ENCODE peak calls at places on chromosomes 12 and 14, in nine cellular contexts. One of them, this sample, is unnamed. For H3K4me1, the result is how much of the 10 kb centered on the place peaks cover.

GRCh38 chr12:54028324-54029201 is at the start of gene HOXC6:
- DNase-seq in RWPE2: no peak
- DNase-seq in GM23248: peak
- DNase-seq in PC-9: no peak
- DNase-seq in psoas muscle: peak
- DNase-seq in right lobe of liver: no peak
- DNase-seq in ascending aorta: no peak
- DNase-seq in spleen: peak
- DNase-seq in uterus: no peak
- DNase-seq in this sample: no peak

GRCh38 chr12:9761407-9761736 is 671 bp upstream of the CD69 start:
- DNase-seq in GM23248: no peak
- DNase-seq in right lobe of liver: no peak
- DNase-seq in ascending aorta: no peak
- DNase-seq in uterus: no peak
- DNase-seq in psoas muscle: no peak
- DNase-seq in RWPE2: no peak
- DNase-seq in PC-9: no peak
- DNase-seq in spleen: no peak
- DNase-seq in this sample: no peak

GRCh38 chr14:37254411-37254947 is 56.7 kb downstream of the MIPOL1 start:
- DNase-seq in PC-9: no peak
- DNase-seq in ascending aorta: no peak
- DNase-seq in psoas muscle: no peak
- DNase-seq in uterus: no peak
- DNase-seq in spleen: no peak
- DNase-seq in right lobe of liver: no peak
- DNase-seq in RWPE2: no peak
- DNase-seq in GM23248: no peak
- DNase-seq in this sample: no peak

GRCh38 chr12:1619599-1619998 is 9.4 kb upstream of the WNT5B start:
- DNase-seq in GM23248: no peak
- DNase-seq in spleen: peak
- DNase-seq in psoas muscle: peak
- DNase-seq in PC-9: no peak
- DNase-seq in RWPE2: no peak
- DNase-seq in ascending aorta: peak
- DNase-seq in right lobe of liver: peak
- DNase-seq in uterus: no peak
- DNase-seq in this sample: no peak

GRCh38 chr12:78209851-78210493 is 379.3 kb downstream of the NAV3 start:
- DNase-seq in GM23248: peak
- DNase-seq in uterus: peak
- DNase-seq in right lobe of liver: no peak
- DNase-seq in psoas muscle: no peak
- DNase-seq in spleen: no peak
- DNase-seq in PC-9: no peak
- DNase-seq in RWPE2: no peak
- DNase-seq in ascending aorta: no peak
- DNase-seq in this sample: no peak

GRCh38 chr14:90276627-90277367 is 20.4 kb downstream of the PSMC1 start:
- DNase-seq in RWPE2: no peak
- DNase-seq in spleen: no peak
- DNase-seq in ascending aorta: no peak
- DNase-seq in GM23248: peak
- DNase-seq in PC-9: no peak
- DNase-seq in right lobe of liver: peak
- DNase-seq in uterus: no peak
- DNase-seq in psoas muscle: no peak
- DNase-seq in this sample: no peak

GRCh38 chr14:68444449-68445168 is 348.3 kb downstream of the ZFP36L1 start:
- DNase-seq in psoas muscle: peak
- DNase-seq in RWPE2: no peak
- DNase-seq in GM23248: peak
- DNase-seq in ascending aorta: no peak
- DNase-seq in uterus: no peak
- DNase-seq in spleen: no peak
- DNase-seq in PC-9: no peak
- DNase-seq in right lobe of liver: peak
- DNase-seq in this sample: no peak

GRCh38 chr14:55099741-55100140 is 29.3 kb upstream of the LGALS3 start:
- DNase-seq in RWPE2: no peak
- DNase-seq in uterus: peak
- DNase-seq in PC-9: no peak
- DNase-seq in spleen: no peak
- DNase-seq in psoas muscle: no peak
- DNase-seq in GM23248: peak
- DNase-seq in ascending aorta: no peak
- DNase-seq in right lobe of liver: no peak
- DNase-seq in this sample: peak

GRCh38 chr12:46387697-46388096 is 15.1 kb upstream of the SLC38A2 start:
- DNase-seq in psoas muscle: no peak
- DNase-seq in right lobe of liver: no peak
- DNase-seq in GM23248: no peak
- DNase-seq in uterus: no peak
- DNase-seq in RWPE2: no peak
- DNase-seq in spleen: peak
- DNase-seq in ascending aorta: no peak
- DNase-seq in PC-9: no peak
- DNase-seq in this sample: no peak

GRCh38 chr14:101073598-101073965 is 170.1 kb upstream of the RTL1 start:
- DNase-seq in GM23248: no peak
- DNase-seq in spleen: peak
- DNase-seq in PC-9: no peak
- DNase-seq in uterus: no peak
- DNase-seq in RWPE2: no peak
- DNase-seq in psoas muscle: no peak
- DNase-seq in right lobe of liver: peak
- DNase-seq in ascending aorta: peak
- DNase-seq in this sample: peak

GRCh38 chr12:64810831-64811230 is 13.6 kb upstream of the TBC1D30 start:
- DNase-seq in uterus: no peak
- DNase-seq in spleen: no peak
- DNase-seq in PC-9: peak
- DNase-seq in right lobe of liver: no peak
- DNase-seq in RWPE2: no peak
- DNase-seq in ascending aorta: no peak
- DNase-seq in GM23248: peak
- DNase-seq in psoas muscle: no peak
- DNase-seq in this sample: no peak

GRCh38 chr12:110180591-110181005 is 56.4 kb downstream of the IFT81 start:
- DNase-seq in spleen: no peak
- DNase-seq in right lobe of liver: no peak
- DNase-seq in ascending aorta: no peak
- DNase-seq in uterus: no peak
- DNase-seq in PC-9: no peak
- DNase-seq in GM23248: peak
- DNase-seq in RWPE2: no peak
- DNase-seq in psoas muscle: no peak
- DNase-seq in this sample: no peak

GRCh38 chr12:40158592-40159111 is 52.8 kb upstream of the SLC2A13 start:
- DNase-seq in uterus: no peak
- DNase-seq in RWPE2: peak
- DNase-seq in GM23248: no peak
- DNase-seq in ascending aorta: no peak
- DNase-seq in psoas muscle: no peak
- DNase-seq in right lobe of liver: no peak
- DNase-seq in PC-9: no peak
- DNase-seq in spleen: no peak
- DNase-seq in this sample: no peak

GRCh38 chr12:62259311-62259992 is 752 bp upstream of the USP15 start:
- DNase-seq in spleen: no peak
- DNase-seq in PC-9: no peak
- DNase-seq in uterus: no peak
- DNase-seq in psoas muscle: no peak
- DNase-seq in right lobe of liver: no peak
- DNase-seq in GM23248: peak
- DNase-seq in RWPE2: no peak
- DNase-seq in ascending aorta: no peak
- DNase-seq in this sample: no peak

GRCh38 chr12:11825278-11825677 is 175.8 kb downstream of the ETV6 start:
- DNase-seq in spleen: no peak
- DNase-seq in right lobe of liver: no peak
- DNase-seq in uterus: no peak
- DNase-seq in psoas muscle: no peak
- DNase-seq in PC-9: no peak
- DNase-seq in ascending aorta: no peak
- DNase-seq in RWPE2: no peak
- DNase-seq in GM23248: no peak
- DNase-seq in this sample: no peak

GRCh38 chr12:11824736-11825135 is 175.3 kb downstream of the ETV6 start:
- DNase-seq in spleen: no peak
- DNase-seq in ascending aorta: no peak
- DNase-seq in GM23248: no peak
- DNase-seq in RWPE2: no peak
- DNase-seq in PC-9: no peak
- DNase-seq in psoas muscle: no peak
- DNase-seq in right lobe of liver: no peak
- DNase-seq in uterus: no peak
- DNase-seq in this sample: no peak

GRCh38 chr12:11823593-11823992 is 174.1 kb downstream of the ETV6 start:
- DNase-seq in ascending aorta: no peak
- DNase-seq in spleen: no peak
- DNase-seq in GM23248: no peak
- DNase-seq in PC-9: no peak
- DNase-seq in RWPE2: no peak
- DNase-seq in right lobe of liver: no peak
- DNase-seq in uterus: no peak
- DNase-seq in psoas muscle: no peak
- DNase-seq in this sample: no peak

GRCh38 chr12:11823043-11823442 is 173.6 kb downstream of the ETV6 start:
- DNase-seq in uterus: no peak
- DNase-seq in ascending aorta: peak
- DNase-seq in GM23248: peak
- DNase-seq in psoas muscle: no peak
- DNase-seq in right lobe of liver: no peak
- DNase-seq in PC-9: no peak
- DNase-seq in RWPE2: no peak
- DNase-seq in spleen: no peak
- DNase-seq in this sample: no peak

GRCh38 chr12:11824069-11824468 is 174.6 kb downstream of the ETV6 start:
- DNase-seq in right lobe of liver: no peak
- DNase-seq in psoas muscle: no peak
- DNase-seq in GM23248: no peak
- DNase-seq in ascending aorta: no peak
- DNase-seq in PC-9: no peak
- DNase-seq in uterus: no peak
- DNase-seq in RWPE2: no peak
- DNase-seq in spleen: no peak
- DNase-seq in this sample: no peak
- H3K4me1 ChIP-seq in right lobe of liver: under half
- H3K4me1 ChIP-seq in psoas muscle: under half
- H3K4me1 ChIP-seq in GM23248: under half
- H3K4me1 ChIP-seq in ascending aorta: under half
- H3K4me1 ChIP-seq in PC-9: under half
- H3K4me1 ChIP-seq in uterus: under half
- H3K4me1 ChIP-seq in RWPE2: under half
- H3K4me1 ChIP-seq in spleen: half or more
- H3K4me1 ChIP-seq in this sample: under half

DNA sequence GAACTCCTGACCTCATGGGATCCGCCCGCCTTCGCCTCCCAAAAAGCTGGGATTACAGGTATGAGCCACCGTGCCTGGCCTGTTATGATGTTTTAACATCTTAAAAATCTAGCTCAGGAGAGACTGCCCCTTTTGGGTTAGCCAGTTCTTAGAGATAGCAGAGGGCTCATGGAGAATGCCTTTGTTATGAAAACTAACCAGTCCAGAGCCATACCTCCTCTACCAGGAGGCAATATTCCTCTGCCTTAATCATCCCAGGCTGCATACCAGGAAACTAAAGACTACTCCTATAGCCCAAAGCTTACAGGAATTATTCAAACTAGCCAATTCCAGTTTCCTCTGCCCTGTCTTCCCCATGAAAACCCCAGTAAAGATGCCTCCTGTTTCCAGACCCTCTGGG is 96.0 kb upstream of the MDM1 start:
- DNase-seq in PC-9: no peak
- DNase-seq in GM23248: peak
- DNase-seq in psoas muscle: no peak
- DNase-seq in right lobe of liver: no peak
- DNase-seq in RWPE2: no peak
- DNase-seq in ascending aorta: no peak
- DNase-seq in spleen: no peak
- DNase-seq in uterus: no peak
- DNase-seq in this sample: no peak
- H3K4me1 ChIP-seq in PC-9: under half
- H3K4me1 ChIP-seq in GM23248: under half
- H3K4me1 ChIP-seq in psoas muscle: under half
- H3K4me1 ChIP-seq in right lobe of liver: under half
- H3K4me1 ChIP-seq in RWPE2: under half
- H3K4me1 ChIP-seq in ascending aorta: under half
- H3K4me1 ChIP-seq in spleen: under half
- H3K4me1 ChIP-seq in uterus: under half
- H3K4me1 ChIP-seq in this sample: under half

GRCh38 chr12:49642370-49642802 is 19.0 kb downstream of the PRPF40B start:
- DNase-seq in PC-9: peak
- DNase-seq in ascending aorta: no peak
- DNase-seq in GM23248: no peak
- DNase-seq in RWPE2: no peak
- DNase-seq in uterus: no peak
- DNase-seq in spleen: peak
- DNase-seq in psoas muscle: no peak
- DNase-seq in right lobe of liver: no peak
- DNase-seq in this sample: no peak
- H3K4me1 ChIP-seq in PC-9: under half
- H3K4me1 ChIP-seq in ascending aorta: under half
- H3K4me1 ChIP-seq in GM23248: under half
- H3K4me1 ChIP-seq in RWPE2: under half
- H3K4me1 ChIP-seq in uterus: under half
- H3K4me1 ChIP-seq in spleen: under half
- H3K4me1 ChIP-seq in psoas muscle: under half
- H3K4me1 ChIP-seq in right lobe of liver: under half
- H3K4me1 ChIP-seq in this sample: under half

DNA sequence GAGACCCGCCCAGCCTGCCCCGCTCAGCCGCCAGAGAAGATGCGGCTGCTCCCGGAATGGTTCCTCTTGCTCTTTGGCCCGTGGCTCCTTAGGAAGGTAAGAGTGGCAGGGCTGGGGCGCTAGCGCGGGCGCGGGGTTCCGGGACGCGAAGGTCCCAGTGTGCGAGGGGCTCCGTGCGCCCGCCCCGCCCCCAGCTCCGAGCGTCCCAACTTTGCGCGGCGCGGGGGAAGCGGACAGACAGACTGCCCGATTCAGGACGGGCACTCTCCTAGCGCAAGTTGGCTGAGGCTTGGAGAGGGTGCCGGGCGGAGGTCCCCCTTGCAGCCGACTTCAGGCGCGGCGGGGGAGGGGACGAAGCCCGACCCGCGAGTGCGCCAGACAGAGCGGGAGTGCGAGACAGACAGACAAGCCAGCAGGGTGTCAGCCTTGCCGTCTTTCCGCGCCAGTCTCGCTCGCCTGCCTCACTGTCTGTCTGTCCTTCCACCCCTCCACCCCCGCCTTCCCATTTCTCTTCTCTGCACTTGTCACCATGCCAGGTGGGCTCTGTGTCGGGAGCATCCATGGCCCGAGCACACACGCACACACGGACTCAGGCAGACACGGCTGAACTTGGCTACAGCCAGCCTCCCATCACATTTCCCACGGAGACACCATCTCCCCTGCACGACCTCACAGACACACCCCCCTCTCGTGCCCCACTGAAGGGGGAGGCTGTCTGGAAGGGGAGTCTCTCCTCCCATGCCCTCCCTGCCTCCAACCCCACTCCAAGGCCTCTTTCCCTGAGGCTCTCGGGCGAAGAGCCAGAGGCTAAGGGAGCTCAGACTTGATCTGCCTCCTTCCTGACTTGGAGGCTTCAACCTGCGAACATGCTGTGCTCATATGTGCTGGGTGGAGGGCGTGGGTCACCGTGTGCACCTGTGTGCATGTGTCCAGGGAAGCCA is 607 bp downstream of the NXPH4 start:
- DNase-seq in spleen: no peak
- DNase-seq in psoas muscle: no peak
- DNase-seq in ascending aorta: no peak
- DNase-seq in PC-9: peak
- DNase-seq in right lobe of liver: no peak
- DNase-seq in RWPE2: no peak
- DNase-seq in GM23248: peak
- DNase-seq in uterus: no peak
- DNase-seq in this sample: no peak
- H3K4me1 ChIP-seq in spleen: half or more
- H3K4me1 ChIP-seq in psoas muscle: under half
- H3K4me1 ChIP-seq in ascending aorta: under half
- H3K4me1 ChIP-seq in PC-9: under half
- H3K4me1 ChIP-seq in right lobe of liver: under half
- H3K4me1 ChIP-seq in RWPE2: under half
- H3K4me1 ChIP-seq in GM23248: under half
- H3K4me1 ChIP-seq in uterus: under half
- H3K4me1 ChIP-seq in this sample: half or more